ENCODE peak calls at places on chromosomes 7 and 10, in ten cellular contexts. O is D721Med, U is GM06990, E is BE2C, H is A549, V is psoas muscle, D is prostate gland, I is fibroblast of lung, Y is coronary artery, B is Calu3. S is an unnamed sample.

GRCh38 chr10:95909591-95909990 is 1.8 kb downstream of the CC2D2B start:
- DNase-seq in O (no peak), U (no peak), E (no peak), H (no peak), V (no peak), D (no peak), I (no peak), Y (no peak), B (no peak), S (no peak)

GRCh38 chr10:6247041-6247712 is 44.4 kb downstream of the PFKFB3 start:
- DNase-seq in O (no peak), U (no peak), E (no peak), H (no peak), V (no peak), D (no peak), I (no peak), Y (no peak), B (no peak), S (no peak)

GRCh38 chr7:129550673-129551360 is 48.5 kb downstream of the SMKR1 start:
- DNase-seq in O (no peak), U (no peak), E (peak), H (no peak), V (no peak), D (no peak), I (no peak), Y (no peak), B (no peak), S (no peak)

GRCh38 chr10:60310746-60311145 is 78.9 kb downstream of the ANK3 start:
- DNase-seq in O (no peak), U (no peak), E (no peak), H (no peak), V (no peak), D (no peak), I (no peak), Y (no peak), B (no peak), S (no peak)

GRCh38 chr7:26993816-26994810 is 101.7 kb downstream of the HOXA1 start:
- DNase-seq in O (no peak), U (no peak), E (no peak), H (no peak), V (no peak), D (peak), I (peak), Y (no peak), B (no peak), S (no peak)

GRCh38 chr7:19772323-19772722 is 1.1 kb downstream of the TMEM196 start:
- DNase-seq in O (no peak), U (no peak), E (no peak), H (no peak), V (no peak), D (no peak), I (no peak), Y (no peak), B (no peak), S (no peak)

GRCh38 chr7:40095695-40096327 is 38.6 kb downstream of the MPLKIP start:
- DNase-seq in O (no peak), U (no peak), E (no peak), H (no peak), V (no peak), D (no peak), I (no peak), Y (no peak), B (no peak), S (no peak)

GRCh38 chr7:100540073-100540723 is 1.2 kb downstream of the AGFG2 start:
- DNase-seq in O (no peak), U (no peak), E (no peak), H (peak), V (no peak), D (no peak), I (no peak), Y (no peak), B (peak), S (no peak)

GRCh38 chr10:1179346-1180070 is 123.3 kb downstream of the WDR37 start:
- DNase-seq in O (no peak), U (no peak), E (no peak), H (no peak), V (no peak), D (no peak), I (no peak), Y (no peak), B (no peak), S (no peak)

GRCh38 chr10:97903128-97904025 is 53.7 kb downstream of the GOLGA7B start:
- DNase-seq in O (no peak), U (no peak), E (no peak), H (no peak), V (no peak), D (no peak), I (no peak), Y (no peak), B (no peak), S (no peak)

GRCh38 chr7:154195266-154195665 is 143.1 kb downstream of the DPP6 start:
- DNase-seq in O (no peak), U (no peak), E (no peak), H (no peak), V (no peak), D (no peak), I (no peak), Y (no peak), B (no peak), S (no peak)

GRCh38 chr7:466465-467191 is 53.0 kb downstream of the PDGFA start:
- DNase-seq in O (no peak), U (no peak), E (no peak), H (no peak), V (no peak), D (no peak), I (no peak), Y (no peak), B (no peak), S (no peak)

DNA sequence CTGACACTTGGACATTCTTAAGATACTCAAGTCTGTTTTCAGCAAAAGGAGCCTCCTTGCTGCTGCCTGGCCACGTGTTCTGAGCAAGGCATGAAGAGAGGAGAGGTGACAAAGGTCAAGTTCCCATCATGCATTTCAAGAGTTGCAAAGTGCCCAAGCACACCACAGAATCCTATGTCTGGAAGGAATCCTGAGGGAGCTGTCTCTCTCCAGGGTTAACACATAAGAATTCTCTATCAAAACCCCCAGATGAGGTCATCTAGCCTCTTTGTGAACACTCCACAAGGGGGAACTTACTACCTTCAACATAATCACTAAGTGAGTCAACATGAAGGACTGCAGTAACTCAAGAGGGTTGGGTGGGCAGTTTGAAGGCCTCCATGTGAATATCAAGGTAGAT is 155.5 kb downstream of the RNF216 start:
- DNase-seq in O (no peak), U (no peak), E (no peak), H (peak), V (no peak), D (no peak), I (peak), Y (no peak), B (no peak), S (no peak)
- TF ChIP-seq CTCF in O (no peak), U (no peak), E (no peak), H (no peak), V (no peak), D (no peak), I (no peak), Y (no peak), B (no peak), S (no peak)

GRCh38 chr7:35036361-35037171 is 719 bp downstream of the DPY19L1 start:
- DNase-seq in O (peak), U (peak), E (peak), H (peak), V (peak), D (peak), I (peak), Y (peak), B (peak), S (peak)
- TF ChIP-seq CTCF in O (no peak), U (no peak), E (no peak), H (no peak), V (no peak), D (no peak), I (no peak), Y (no peak), B (no peak), S (peak)

GRCh38 chr10:103854265-103854686 is 1.1 kb downstream of the SH3PXD2A start:
- DNase-seq in O (no peak), U (no peak), E (no peak), H (no peak), V (no peak), D (no peak), I (peak), Y (no peak), B (no peak), S (no peak)
- TF ChIP-seq CTCF in O (no peak), U (no peak), E (no peak), H (no peak), V (no peak), D (no peak), I (no peak), Y (no peak), B (no peak), S (no peak)

GRCh38 chr7:74345970-74346369 is 56.8 kb downstream of the CLIP2 start:
- DNase-seq in O (no peak), U (no peak), E (no peak), H (no peak), V (no peak), D (no peak), I (no peak), Y (no peak), B (no peak), S (no peak)
- TF ChIP-seq CTCF in O (no peak), U (no peak), E (no peak), H (no peak), V (no peak), D (no peak), I (no peak), Y (no peak), B (no peak), S (no peak)

GRCh38 chr7:47570649-47571050 is 11.3 kb downstream of the TNS3 start:
- DNase-seq in O (no peak), U (no peak), E (no peak), H (no peak), V (peak), D (no peak), I (peak), Y (peak), B (no peak), S (no peak)

GRCh38 chr7:47572939-47573757 is 8.8 kb downstream of the TNS3 start:
- DNase-seq in O (no peak), U (no peak), E (no peak), H (no peak), V (no peak), D (no peak), I (no peak), Y (no peak), B (no peak), S (no peak)

GRCh38 chr7:47572101-47572460 is 9.8 kb downstream of the TNS3 start:
- DNase-seq in O (no peak), U (no peak), E (no peak), H (no peak), V (no peak), D (no peak), I (no peak), Y (no peak), B (no peak), S (no peak)

GRCh38 chr7:47573758-47574472 is 8.0 kb downstream of the TNS3 start:
- DNase-seq in O (no peak), U (no peak), E (peak), H (no peak), V (no peak), D (no peak), I (peak), Y (no peak), B (peak), S (peak)

GRCh38 chr7:47571355-47572100 is 10.4 kb downstream of the TNS3 start:
- DNase-seq in O (no peak), U (no peak), E (peak), H (no peak), V (peak), D (no peak), I (peak), Y (peak), B (peak), S (peak)
- TF ChIP-seq CTCF in O (no peak), U (no peak), E (peak), H (no peak), V (no peak), D (no peak), I (no peak), Y (no peak), B (no peak), S (peak)

GRCh38 chr7:77417801-77418200 is 1.7 kb upstream of the GSAP start:
- DNase-seq in O (no peak), U (no peak), E (no peak), H (no peak), V (no peak), D (no peak), I (no peak), Y (no peak), B (no peak), S (no peak)

GRCh38 chr7:77421273-77421672 is 5.1 kb upstream of the GSAP start:
- DNase-seq in O (no peak), U (no peak), E (no peak), H (no peak), V (no peak), D (no peak), I (no peak), Y (no peak), B (no peak), S (no peak)

GRCh38 chr7:77420438-77420837 is 4.3 kb upstream of the GSAP start:
- DNase-seq in O (no peak), U (no peak), E (no peak), H (no peak), V (no peak), D (no peak), I (no peak), Y (no peak), B (no peak), S (no peak)

GRCh38 chr7:77416621-77417371 is 647 bp upstream of the GSAP start:
- DNase-seq in O (peak), U (no peak), E (no peak), H (peak), V (no peak), D (no peak), I (peak), Y (no peak), B (no peak), S (peak)

DNA sequence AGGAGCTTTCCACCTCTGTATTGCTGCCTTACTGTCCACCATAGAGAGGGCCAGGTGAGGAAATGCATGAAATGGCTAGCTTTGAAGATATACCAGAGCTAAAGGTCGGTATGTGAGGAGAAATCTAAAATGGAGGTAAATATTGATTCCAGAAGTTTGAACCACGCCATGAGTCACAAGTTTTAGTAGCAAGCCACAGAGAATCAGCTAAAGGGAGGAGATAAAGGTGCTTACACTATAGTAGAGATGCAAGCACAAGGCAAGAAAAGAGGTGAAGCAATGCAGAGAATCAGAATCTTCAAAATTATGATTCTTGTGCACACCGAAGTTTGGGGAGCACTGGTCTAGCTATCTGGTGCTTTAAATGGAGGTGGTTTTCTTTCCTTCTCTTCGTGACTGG is 3.0 kb upstream of the GSAP start:
- DNase-seq in O (no peak), U (no peak), E (no peak), H (no peak), V (no peak), D (no peak), I (no peak), Y (no peak), B (no peak), S (no peak)
- TF ChIP-seq CTCF in O (no peak), U (no peak), E (no peak), H (no peak), V (no peak), D (no peak), I (no peak), Y (no peak), B (no peak), S (no peak)

GRCh38 chr10:7551891-7552731 is 114.7 kb downstream of the ITIH5 start:
- DNase-seq in O (no peak), U (no peak), E (no peak), H (no peak), V (no peak), D (no peak), I (no peak), Y (no peak), B (no peak), S (no peak)
- TF ChIP-seq CTCF in O (no peak), U (no peak), E (no peak), H (no peak), V (no peak), D (no peak), I (no peak), Y (no peak), B (no peak), S (no peak)

GRCh38 chr10:63614371-63614891 is 93.2 kb downstream of the REEP3 start:
- DNase-seq in O (no peak), U (no peak), E (peak), H (no peak), V (no peak), D (no peak), I (peak), Y (no peak), B (no peak), S (no peak)
- TF ChIP-seq CTCF in O (no peak), U (no peak), E (no peak), H (no peak), V (no peak), D (no peak), I (no peak), Y (no peak), B (no peak), S (no peak)